ENCODE peak calls at places on chromosomes 5 and 9, in nine cellular contexts. S is fibroblast of lung, W is mammary epithelial cell, O is OCI-LY7, U is IMR-90, V is K562, C is GM23248, R is endothelial cell of umbilical vein, H is PC-3. G is an unnamed sample.

GRCh38 chr5:1007681-1008450 is 736 bp upstream of the NKD2 start:
- DNase-seq in O (no peak), H (no peak), W (no peak), V (no peak), S (no peak), U (no peak), R (no peak), C (no peak), G (peak; percentile 88)

GRCh38 chr5:168658394-168658793 is 79.2 kb upstream of the PANK3 start:
- DNase-seq in S (no peak), H (no peak), W (peak; percentile 75), U (no peak), C (no peak), V (no peak), O (no peak), R (no peak), G (no peak)

GRCh38 chr9:97534961-97535594 is 33.6 kb downstream of the TMOD1 start:
- DNase-seq in W (no peak), H (no peak), R (no peak), U (no peak), V (no peak), C (no peak), O (no peak), S (no peak), G (no peak)

GRCh38 chr9:129253820-129254381 is 75.8 kb upstream of the IER5L start:
- DNase-seq in H (no peak), S (peak; percentile 27), R (no peak), V (no peak), C (no peak), O (no peak), W (no peak), U (no peak), G (peak; percentile 94)

GRCh38 chr5:64958757-64959391 is 190.1 kb downstream of the CWC27 start:
- DNase-seq in H (peak; percentile 49), S (peak; percentile 44), W (no peak), U (peak; percentile 72), C (peak; percentile 77), V (no peak), R (peak; percentile 43), O (peak; percentile 78), G (no peak)

GRCh38 chr5:42591026-42591425 is 165.6 kb upstream of the CCDC152 start:
- DNase-seq in S (peak; percentile 11), H (no peak), O (no peak), V (no peak), U (no peak), W (no peak), R (no peak), C (no peak), G (no peak)

GRCh38 chr9:84170521-84171141 is 169.9 kb downstream of the SLC28A3 start:
- DNase-seq in W (peak; percentile 48), R (peak; percentile 33), C (peak; percentile 97), S (peak; percentile 98), V (peak; percentile 6), O (no peak), U (peak; percentile 98), H (peak; percentile 36), G (peak; percentile 96)

GRCh38 chr5:173010547-173011464 is 27.2 kb downstream of the ATP6V0E1 start:
- DNase-seq in H (no peak), R (peak; percentile 75), U (peak; percentile 32), W (peak; percentile 5), V (no peak), C (peak; percentile 23), O (no peak), S (peak; percentile 25), G (no peak)

GRCh38 chr5:141869514-141869913 is 8.7 kb downstream of the PCDH1 start:
- DNase-seq in H (no peak), C (peak; percentile 31), U (no peak), W (peak; percentile 96), O (no peak), V (no peak), R (no peak), S (no peak), G (peak; percentile 62)

GRCh38 chr9:116151966-116152381 is 1.6 kb upstream of the PAPPA start:
- DNase-seq in U (peak; percentile 94), V (no peak), W (peak; percentile 23), R (peak; percentile 83), S (peak; percentile 93), H (peak; percentile 50), C (peak; percentile 90), O (no peak), G (peak; percentile 77)

GRCh38 chr5:176447538-176447981 is 625 bp upstream of the FAF2 start:
- DNase-seq in W (no peak), C (no peak), U (no peak), S (no peak), V (peak; percentile 56), O (no peak), H (peak; percentile 17), R (no peak), G (no peak)

GRCh38 chr9:81874228-81874627 is 54.0 kb upstream of the SPATA31D4 start:
- DNase-seq in U (no peak), W (no peak), R (peak; percentile 73), C (no peak), S (no peak), H (no peak), V (no peak), O (no peak), G (no peak)

GRCh38 chr5:111374380-111374779 is 138.0 kb downstream of the STARD4 start:
- DNase-seq in W (no peak), S (no peak), O (no peak), U (no peak), C (no peak), R (no peak), V (no peak), H (no peak), G (no peak)

GRCh38 chr9:79300153-79300552 is 271.6 kb upstream of the TLE4 start:
- DNase-seq in W (no peak), S (no peak), O (no peak), C (no peak), H (no peak), V (no peak), U (no peak), R (no peak), G (no peak)

GRCh38 chr9:61673247-61673646 is 483.4 kb downstream of the SPATA31A7 start:
- DNase-seq in U (no peak), C (no peak), V (no peak), S (no peak), W (no peak), O (no peak), H (no peak), R (no peak), G (no peak)

GRCh38 chr9:118059520-118060278 is 355.5 kb downstream of the TLR4 start:
- DNase-seq in W (peak; percentile 19), U (no peak), V (no peak), S (peak; percentile 10), O (peak; percentile 41), R (peak; percentile 26), C (peak; percentile 32), H (peak; percentile 17), G (no peak)

GRCh38 chr5:34587355-34588241 is 68.5 kb upstream of the RAI14 start:
- DNase-seq in S (peak; percentile 67), U (peak; percentile 90), O (no peak), H (peak; percentile 76), V (peak; percentile 61), C (peak; percentile 86), R (peak; percentile 70), W (peak; percentile 58), G (peak; percentile 54)

GRCh38 chr9:21579743-21580142 is 97.6 kb upstream of the IFNE start:
- DNase-seq in U (no peak), R (no peak), S (no peak), H (no peak), O (no peak), W (no peak), V (no peak), C (no peak), G (no peak)

GRCh38 chr5:157543825-157544622 is 31.6 kb downstream of the ADAM19 start:
- DNase-seq in W (no peak), C (peak; percentile 39), U (peak; percentile 87), H (no peak), R (peak; percentile 65), V (no peak), O (no peak), S (peak; percentile 78), G (no peak)

GRCh38 chr5:43623048-43623447 is 20.1 kb downstream of the NNT start:
- DNase-seq in W (no peak), H (no peak), U (no peak), R (no peak), V (no peak), O (no peak), C (no peak), S (no peak), G (no peak)

DNA sequence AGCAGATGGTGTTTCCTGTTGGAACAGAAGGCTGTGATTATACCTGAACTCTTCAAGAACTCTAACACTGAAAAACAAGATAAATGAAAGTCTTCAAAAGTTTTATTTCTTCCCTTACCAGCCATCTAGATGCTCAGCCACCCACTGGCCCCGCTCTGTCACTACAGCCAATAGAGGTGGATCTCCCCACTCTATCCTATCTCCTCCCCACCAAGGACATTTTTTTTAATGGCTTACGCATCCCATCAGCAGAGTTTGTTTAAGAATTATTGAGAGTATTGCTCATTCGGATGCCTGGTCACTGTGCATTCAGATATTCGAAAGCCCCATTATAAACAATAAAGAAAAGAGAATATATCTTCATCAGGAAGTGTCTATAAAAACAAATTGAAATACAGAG is 159.4 kb downstream of the RASEF start:
- DNase-seq in W (no peak), S (peak; percentile 33), C (no peak), O (no peak), U (no peak), V (no peak), R (no peak), H (peak; percentile 13), G (no peak)
- H3K4me3 ChIP-seq in W (no peak overlapping the region), S (no peak overlapping the region), C (no peak overlapping the region), O (no peak overlapping the region), U (no peak overlapping the region), V (no peak overlapping the region), R (no peak overlapping the region), H (no peak overlapping the region), G (no peak overlapping the region)

DNA sequence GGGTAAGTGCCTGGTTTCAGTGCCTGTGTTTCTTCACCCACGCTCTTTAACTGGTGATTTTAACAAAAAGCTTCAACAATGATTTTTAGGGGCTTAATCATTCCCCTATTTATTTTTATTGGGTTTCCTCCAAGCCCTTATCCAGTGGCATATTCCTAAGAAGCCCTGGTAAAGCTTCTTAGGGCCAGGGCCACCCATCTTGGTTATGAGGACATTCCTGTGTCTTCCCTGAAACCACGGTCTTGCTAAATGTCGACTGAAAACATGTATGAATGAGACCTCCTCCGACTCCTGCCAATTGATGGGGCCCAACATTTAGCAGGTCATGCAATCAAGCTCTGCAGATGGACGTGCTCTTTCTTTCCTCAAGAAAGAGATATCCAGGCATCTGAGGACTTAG is 13.7 kb upstream of the CARTPT start:
- DNase-seq in V (no peak), O (no peak), U (no peak), C (no peak), W (no peak), R (no peak), H (no peak), S (peak; percentile 21), G (no peak)
- H2AFZ ChIP-seq in V (no peak overlapping the region), O (no peak overlapping the region), U (no peak overlapping the region), C (no peak overlapping the region), W (no peak overlapping the region), R (no peak overlapping the region), H (no peak overlapping the region), S (no peak overlapping the region), G (no peak overlapping the region)

GRCh38 chr9:136096505-136097001 is 1.5 kb upstream of the NACC2 start:
- DNase-seq in U (no peak), W (no peak), H (no peak), O (no peak), S (no peak), R (no peak), V (peak; percentile 9), C (no peak), G (peak; percentile 87)
- H3K4me3 ChIP-seq in U (no peak overlapping the region), W (no peak overlapping the region), H (no peak overlapping the region), O (no peak overlapping the region), S (no peak overlapping the region), R (no peak overlapping the region), V (no peak overlapping the region), C (no peak overlapping the region), G (no peak overlapping the region)

GRCh38 chr5:74660146-74660545 is 19.6 kb upstream of the ENC1 start:
- DNase-seq in O (no peak), W (no peak), R (no peak), H (peak; percentile 24), V (no peak), C (peak; percentile 61), S (no peak), U (peak; percentile 35), G (no peak)
- H2AFZ ChIP-seq in O (no peak overlapping the region), W (no peak overlapping the region), R (no peak overlapping the region), H (peak overlapping the region; percentile 28), V (no peak overlapping the region), C (peak overlapping the region; percentile 26), S (no peak overlapping the region), U (peak overlapping the region; percentile 38), G (peak overlapping the region; percentile 59)

G was measured in osteoblast.